ENCODE peak calls at places on chromosomes 4 and X, in ten cellular contexts. M, P, K, B, S, D, X, Q, A and L are unnamed samples.

GRCh38 chr4:113153529-113154101 is 104.2 kb downstream of the ANK2 start:
- DNase-seq in S (no peak), A (no peak), X (no peak), K (no peak), D (no peak), P (peak; percentile 10), Q (no peak), M (no peak), B (no peak), L (peak; percentile 18)

GRCh38 chrX:130916636-130917422 is 13.8 kb upstream of the ENOX2 start:
- DNase-seq in Q (peak; percentile 42), M (no peak), X (peak; percentile 22), D (peak; percentile 40), K (peak; percentile 45), A (peak; percentile 64), P (peak; percentile 67), B (peak; percentile 64), S (peak; percentile 58), L (peak; percentile 74)

GRCh38 chrX:7132335-7133035 is 15.0 kb upstream of the STS start:
- DNase-seq in B (no peak), A (peak; percentile 40), Q (no peak), M (no peak), P (peak; percentile 65), X (no peak), D (peak; percentile 39), S (peak; percentile 98), K (peak; percentile 65), L (peak; percentile 65)

GRCh38 chr4:20327808-20328207 is 76.1 kb downstream of the SLIT2 start:
- DNase-seq in D (no peak), Q (no peak), A (no peak), P (no peak), K (no peak), M (no peak), B (no peak), X (no peak), S (no peak), L (no peak)

GRCh38 chr4:140152015-140152703 is 1.8 kb downstream of the MAML3 start:
- DNase-seq in Q (peak; percentile 80), K (no peak), D (peak; percentile 82), B (peak; percentile 85), P (no peak), M (peak; percentile 75), A (peak; percentile 74), X (peak; percentile 76), S (peak; percentile 71), L (peak; percentile 31)

GRCh38 chrX:77572322-77572721 is 125.1 kb downstream of the FGF16 start:
- DNase-seq in P (peak; percentile 13), X (no peak), K (no peak), M (no peak), B (no peak), A (no peak), S (no peak), D (no peak), Q (no peak), L (no peak)

GRCh38 chrX:68112321-68112720 is 321.0 kb downstream of the OPHN1 start:
- DNase-seq in X (no peak), S (no peak), Q (no peak), K (no peak), A (no peak), M (no peak), D (no peak), P (peak; percentile 3), B (no peak), L (no peak)

GRCh38 chr4:137359691-137360315 is 172.5 kb downstream of the PCDH18 start:
- DNase-seq in B (no peak), K (no peak), P (peak; percentile 56), S (no peak), A (no peak), M (no peak), X (no peak), D (no peak), Q (no peak), L (peak; percentile 4)

DNA sequence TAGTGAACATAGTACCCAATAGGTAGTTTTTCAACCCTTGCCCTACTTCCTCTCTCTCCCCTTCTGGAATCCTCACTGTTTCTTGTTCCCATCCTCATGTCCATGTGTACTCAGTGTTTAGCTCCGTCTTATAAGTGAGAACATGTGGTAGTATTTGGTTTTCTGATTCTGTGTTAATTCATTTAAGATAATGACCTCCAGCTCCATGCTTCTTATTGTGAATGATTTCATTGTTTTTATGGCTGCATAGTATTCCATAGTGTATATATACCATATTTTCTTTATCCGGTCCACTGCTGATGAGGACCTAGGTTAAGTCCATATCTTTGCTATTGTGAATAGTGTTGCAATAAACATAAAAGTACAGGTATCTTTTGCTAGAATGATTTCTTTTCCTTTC is 31.0 kb downstream of the IRF2 start:
- DNase-seq in M (no peak), K (no peak), D (no peak), Q (no peak), A (no peak), X (no peak), B (no peak), P (no peak), S (no peak), L (no peak)
- H3K4me1 ChIP-seq in M (peaks cover 80% of the 10 kb centered on the region), K (peaks cover 14% of the 10 kb centered on the region), D (peaks cover 69% of the 10 kb centered on the region), Q (peaks cover 92% of the 10 kb centered on the region), A (peaks cover 51% of the 10 kb centered on the region), X (peaks cover 88% of the 10 kb centered on the region), B (peaks cover 46% of the 10 kb centered on the region), P (peaks cover 17% of the 10 kb centered on the region), S (peaks cover 7% of the 10 kb centered on the region), L (peaks cover 46% of the 10 kb centered on the region)

GRCh38 chrX:10847333-10847732 is 226.9 kb upstream of the MID1 start:
- DNase-seq in B (no peak), A (no peak), S (no peak), Q (no peak), D (no peak), X (no peak), M (no peak), P (peak; percentile 24), K (no peak), L (no peak)
- H3K27me3 ChIP-seq in B (no peaks in the 10 kb centered on the region), A (no peaks in the 10 kb centered on the region), S (no peaks in the 10 kb centered on the region), Q (no peaks in the 10 kb centered on the region), D (no peaks in the 10 kb centered on the region), X (no peaks in the 10 kb centered on the region), M (no peaks in the 10 kb centered on the region), P (no peaks in the 10 kb centered on the region), K (no peaks in the 10 kb centered on the region), L (no peaks in the 10 kb centered on the region)

DNA sequence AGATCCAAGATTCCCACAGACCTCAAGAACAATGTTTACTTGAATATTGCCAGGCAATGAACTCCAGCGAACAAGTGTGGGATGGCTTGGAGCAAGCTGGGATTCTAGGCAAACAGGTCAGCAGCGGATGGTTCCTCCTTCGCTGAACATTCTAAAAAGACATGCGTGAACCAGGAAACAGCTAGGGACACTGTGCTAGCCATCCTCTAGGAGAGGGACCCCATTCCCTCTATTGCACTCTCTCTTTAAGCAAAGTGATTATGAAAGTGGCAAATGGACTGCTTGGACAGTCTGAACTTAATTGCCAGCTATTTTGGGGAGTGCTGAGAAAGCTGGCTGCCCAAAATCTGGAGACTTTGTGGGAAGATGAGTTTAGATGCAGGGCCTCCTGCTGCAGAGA is 29.9 kb upstream of the TEC start:
- DNase-seq in M (no peak), P (peak; percentile 8), B (no peak), Q (no peak), A (no peak), K (no peak), X (no peak), D (no peak), S (no peak), L (no peak)
- H3K27ac ChIP-seq in M (no peak overlapping the region), P (no peak overlapping the region), B (no peak overlapping the region), Q (no peak overlapping the region), A (no peak overlapping the region), K (no peak overlapping the region), X (no peak overlapping the region), D (no peak overlapping the region), S (no peak overlapping the region), L (no peak overlapping the region)

DNA sequence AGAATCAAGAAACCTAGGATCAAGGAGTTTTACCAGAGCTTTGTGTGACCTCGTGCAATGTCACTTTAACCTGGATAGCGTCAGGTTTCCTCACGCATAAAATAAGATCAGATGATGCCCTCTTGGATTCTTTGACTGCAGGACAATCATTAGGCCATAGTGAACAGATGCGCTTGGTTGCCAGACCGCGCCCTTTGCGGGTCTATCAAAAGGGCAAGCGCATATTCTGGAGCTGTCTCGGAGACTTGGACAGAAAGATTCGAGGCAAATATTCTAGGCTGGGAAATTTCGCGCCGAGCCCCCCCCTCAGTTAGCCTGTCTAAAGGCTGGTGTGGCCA is 66.6 kb downstream of the FBXO8 start:
- DNase-seq in A (no peak), S (no peak), Q (no peak), X (no peak), K (no peak), M (no peak), D (no peak), B (no peak), P (no peak), L (no peak)
- H3K4me1 ChIP-seq in A (peaks cover 34% of the 10 kb centered on the region), S (peaks cover 8% of the 10 kb centered on the region), Q (peaks cover 36% of the 10 kb centered on the region), X (peaks cover 36% of the 10 kb centered on the region), K (peaks cover 2% of the 10 kb centered on the region), M (peaks cover 38% of the 10 kb centered on the region), D (peaks cover 38% of the 10 kb centered on the region), B (peaks cover 33% of the 10 kb centered on the region), P (no peaks in the 10 kb centered on the region), L (peaks cover 7% of the 10 kb centered on the region)

DNA sequence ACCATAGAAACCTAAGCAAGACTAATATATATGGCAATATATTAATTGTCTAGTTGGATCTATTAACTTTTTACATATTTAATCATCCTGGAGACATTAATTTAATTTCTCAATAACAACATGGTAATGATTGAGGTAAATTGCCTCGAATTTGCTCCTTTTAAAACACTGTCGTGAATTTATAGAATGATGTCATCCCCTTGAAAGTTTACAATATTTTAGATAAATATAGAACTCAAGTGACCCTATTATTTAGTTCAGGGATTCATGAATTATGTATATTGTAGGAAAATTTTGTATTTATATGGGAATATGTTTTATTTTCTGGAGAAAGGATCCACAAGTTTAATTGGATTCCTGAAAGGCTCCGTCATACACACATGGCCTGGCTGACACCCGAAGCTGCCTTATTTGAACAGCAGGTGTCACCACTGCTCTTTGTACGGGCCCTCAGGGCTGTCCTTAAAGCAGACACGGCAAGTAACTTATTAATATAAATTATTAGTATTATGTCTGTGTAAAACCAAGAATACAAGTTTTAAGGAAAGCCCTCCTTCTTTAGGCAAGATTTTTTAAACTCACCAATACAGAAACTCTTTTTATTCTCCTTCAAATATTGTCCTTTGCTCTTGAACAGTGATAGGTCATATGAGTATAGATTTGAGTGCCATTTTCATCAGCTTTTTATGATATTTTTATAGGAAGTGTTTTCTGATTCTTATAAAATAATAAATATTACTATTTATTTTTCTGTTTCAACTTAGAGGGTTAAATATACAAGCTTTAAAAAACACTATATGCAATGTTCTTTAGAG is 1.9 kb upstream of the PLRG1 start:
- DNase-seq in S (peak; percentile 80), X (peak; percentile 66), P (peak; percentile 88), A (peak; percentile 81), B (peak; percentile 78), M (peak; percentile 88), K (peak; percentile 69), Q (peak; percentile 73), D (peak; percentile 66), L (peak; percentile 81)
- H3K27me3 ChIP-seq in S (no peaks in the 10 kb centered on the region), X (no peaks in the 10 kb centered on the region), P (no peaks in the 10 kb centered on the region), A (no peaks in the 10 kb centered on the region), B (no peaks in the 10 kb centered on the region), M (no peaks in the 10 kb centered on the region), K (no peaks in the 10 kb centered on the region), Q (no peaks in the 10 kb centered on the region), D (no peaks in the 10 kb centered on the region), L (no peaks in the 10 kb centered on the region)

DNA sequence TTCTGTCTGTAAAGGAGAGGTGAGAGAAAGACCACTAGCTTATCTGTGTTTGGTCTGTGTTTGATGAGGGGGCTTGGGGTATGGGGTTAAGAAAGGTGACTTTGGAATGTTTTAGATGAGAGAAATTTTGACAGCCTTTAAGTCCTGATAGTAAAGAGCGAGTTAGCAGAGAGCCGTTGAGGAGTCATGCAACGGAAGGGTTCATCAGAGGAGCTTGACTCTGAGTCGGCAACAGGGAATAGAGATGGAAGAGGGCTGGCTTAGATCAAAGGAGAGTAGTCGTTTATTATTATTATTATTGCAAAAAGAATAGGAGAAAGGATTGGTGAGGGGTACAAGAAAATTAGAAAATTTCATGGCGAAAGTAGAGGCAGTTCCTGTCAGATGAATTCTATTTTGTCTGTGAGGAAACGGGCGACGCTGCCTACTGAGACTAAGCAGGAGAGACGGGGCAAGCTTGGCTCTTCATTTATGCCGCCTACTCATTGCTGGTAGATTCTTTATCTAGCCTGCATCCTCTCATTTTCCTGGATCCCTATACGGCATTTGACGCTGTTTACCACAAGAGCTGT is 473 bp upstream of the VAMP7 start:
- DNase-seq in K (no peak), Q (no peak), X (no peak), B (no peak), S (no peak), P (peak; percentile 5), D (no peak), M (no peak), A (no peak), L (no peak)
- H3K27ac ChIP-seq in K (no peak overlapping the region), Q (peak overlapping the region; percentile 79), X (peak overlapping the region; percentile 82), B (peak overlapping the region; percentile 65), S (no peak overlapping the region), P (peak overlapping the region; percentile 86), D (peak overlapping the region; percentile 77), M (peak overlapping the region; percentile 74), A (peak overlapping the region; percentile 76), L (peak overlapping the region; percentile 64)